ENCODE peak calls at places on chromosome 14, in nine cellular contexts. L, K, G, Z, X, J, T, A and U are unnamed samples. For H3K36me3 and H3K4me1, the result is how much of the 10 kb centered on the place peaks cover.

GRCh38 chr14:52876311-52876710 is 74.5 kb downstream of the FERMT2 start:
- DNase-seq in L (no peak), K (no peak), G (no peak), Z (no peak), X (no peak), J (no peak), T (no peak), A (no peak), U (no peak)

GRCh38 chr14:78327426-78328210 is 157.4 kb downstream of the NRXN3 start:
- DNase-seq in L (no peak), K (no peak), G (no peak), Z (peak), X (no peak), J (no peak), T (no peak), A (no peak), U (no peak)

GRCh38 chr14:91545946-91546716 is 36.0 kb upstream of the PPP4R3A start:
- DNase-seq in L (no peak), K (peak), G (no peak), Z (no peak), X (no peak), J (no peak), T (no peak), A (no peak), U (no peak)

GRCh38 chr14:39431416-39432178 is 636 bp downstream of the FBXO33 start:
- DNase-seq in L (peak), K (peak), G (peak), Z (no peak), X (peak), J (peak), T (peak), A (peak), U (peak)

GRCh38 chr14:70601162-70601561 is 707 bp upstream of the MED6 start:
- DNase-seq in L (no peak), K (no peak), G (no peak), Z (no peak), X (no peak), J (no peak), T (no peak), A (no peak), U (no peak)

GRCh38 chr14:77307099-77307496 is 13.6 kb downstream of the POMT2 start:
- DNase-seq in L (no peak), K (no peak), G (no peak), Z (no peak), X (no peak), J (no peak), T (no peak), A (no peak), U (no peak)

GRCh38 chr14:80150301-80150700 is 61.0 kb downstream of the DIO2 start:
- DNase-seq in L (no peak), K (no peak), G (no peak), Z (no peak), X (no peak), J (no peak), T (no peak), A (no peak), U (no peak)

GRCh38 chr14:91317381-91318313 is 73.1 kb upstream of the GPR68 start:
- DNase-seq in L (peak), K (peak), G (peak), Z (no peak), X (peak), J (peak), T (peak), A (peak), U (no peak)

GRCh38 chr14:76917158-76917596 is 91.0 kb downstream of the LRRC74A start:
- DNase-seq in L (no peak), K (peak), G (peak), Z (peak), X (peak), J (peak), T (peak), A (peak), U (no peak)

GRCh38 chr14:105456736-105457703 is 17.6 kb upstream of the CRIP2 start:
- DNase-seq in L (no peak), K (no peak), G (no peak), Z (no peak), X (no peak), J (no peak), T (no peak), A (no peak), U (no peak)
- H3K36me3 ChIP-seq in L (under half), K (under half), G (under half), Z (under half), X (under half), J (under half), T (under half), A (half or more), U (under half)

GRCh38 chr14:103055693-103056092 is 1.7 kb downstream of the CDC42BPB start:
- DNase-seq in L (no peak), K (no peak), G (no peak), Z (no peak), X (no peak), J (no peak), T (no peak), A (no peak), U (no peak)
- H3K4me1 ChIP-seq in L (under half), K (under half), G (under half), Z (under half), X (half or more), J (under half), T (under half), A (under half), U (half or more)

GRCh38 chr14:45716506-45716905 is 463.5 kb upstream of the MIS18BP1 start:
- DNase-seq in L (no peak), K (no peak), G (no peak), Z (no peak), X (no peak), J (no peak), T (no peak), A (peak), U (no peak)
- TF ChIP-seq CTCF in L (no peak), K (peak), G (peak), Z (peak), X (no peak), J (no peak), T (no peak), A (peak), U (no peak)

DNA sequence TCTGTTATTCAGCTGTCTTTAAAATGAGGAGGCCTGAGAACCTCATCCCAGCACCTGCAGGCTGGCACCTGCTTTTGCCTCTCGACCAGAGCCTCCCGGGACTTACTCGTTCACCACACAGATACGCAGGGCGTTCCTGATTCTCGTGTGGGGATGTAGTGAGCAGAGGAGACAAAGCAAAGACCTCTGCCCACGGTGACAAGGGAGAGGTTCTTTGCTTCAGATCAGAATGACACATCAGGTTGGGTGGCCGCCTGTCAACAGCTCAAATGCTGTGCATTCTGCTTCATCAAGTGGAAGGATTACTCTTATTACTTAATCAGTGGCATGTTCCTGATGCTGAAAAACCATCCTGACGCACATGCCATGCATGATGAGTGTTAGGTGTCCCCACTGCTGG is 24.4 kb downstream of the DEGS2 start:
- DNase-seq in L (no peak), K (no peak), G (no peak), Z (no peak), X (no peak), J (no peak), T (no peak), A (no peak), U (no peak)
- H3K36me3 ChIP-seq in L (under half), K (under half), G (under half), Z (under half), X (under half), J (under half), T (under half), A (half or more), U (under half)

GRCh38 chr14:64723691-64724577 is 19.7 kb downstream of the PLEKHG3 start:
- DNase-seq in L (no peak), K (no peak), G (no peak), Z (no peak), X (no peak), J (no peak), T (no peak), A (no peak), U (peak)
- H3K4me1 ChIP-seq in L (under half), K (under half), G (under half), Z (half or more), X (half or more), J (under half), T (half or more), A (under half), U (under half)

GRCh38 chr14:21236948-21237797 is 32.1 kb downstream of the HNRNPC start:
- DNase-seq in L (no peak), K (no peak), G (no peak), Z (no peak), X (no peak), J (no peak), T (no peak), A (no peak), U (no peak)

GRCh38 chr14:21238823-21239518 is 30.3 kb downstream of the HNRNPC start:
- DNase-seq in L (no peak), K (no peak), G (no peak), Z (no peak), X (no peak), J (no peak), T (no peak), A (no peak), U (no peak)

GRCh38 chr14:21240417-21240816 is 28.8 kb downstream of the HNRNPC start:
- DNase-seq in L (no peak), K (no peak), G (no peak), Z (no peak), X (no peak), J (no peak), T (no peak), A (no peak), U (no peak)

GRCh38 chr14:21244546-21244945 is 24.7 kb downstream of the HNRNPC start:
- DNase-seq in L (no peak), K (no peak), G (no peak), Z (no peak), X (no peak), J (no peak), T (no peak), A (no peak), U (no peak)

DNA sequence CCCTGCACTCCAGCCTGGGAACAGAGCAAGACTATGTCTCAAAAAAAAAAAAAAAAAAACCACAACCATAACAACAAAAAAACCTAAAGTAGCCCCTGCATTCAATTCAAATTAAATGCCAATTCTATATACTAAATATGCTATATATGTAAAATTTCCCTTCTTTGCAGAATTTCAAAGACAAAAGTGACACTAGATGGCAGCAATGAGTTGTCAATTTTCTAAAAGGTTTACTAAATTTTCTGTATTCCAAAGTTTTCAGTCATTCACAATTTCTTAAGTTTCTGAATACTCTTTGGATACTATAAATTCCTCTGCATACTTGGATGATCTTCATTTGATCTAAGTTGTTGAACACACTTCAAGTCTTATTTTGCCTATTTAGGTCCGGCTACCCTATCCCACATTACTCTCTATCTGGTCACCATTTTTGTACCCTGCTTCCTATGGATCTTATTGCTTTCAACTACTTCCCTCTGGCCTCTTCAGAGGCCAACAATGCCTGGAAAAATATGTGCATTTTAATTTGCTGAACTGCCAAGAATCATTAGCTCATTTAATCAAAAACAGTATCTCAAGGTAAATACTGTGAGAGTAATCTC is 27.9 kb downstream of the HNRNPC start:
- DNase-seq in L (no peak), K (no peak), G (no peak), Z (no peak), X (no peak), J (no peak), T (no peak), A (peak), U (no peak)
- TF ChIP-seq CTCF in L (no peak), K (peak), G (peak), Z (no peak), X (no peak), J (peak), T (peak), A (peak), U (peak)

GRCh38 chr14:49420201-49420600 is 166.0 kb downstream of the RPS29 start:
- DNase-seq in L (no peak), K (no peak), G (no peak), Z (no peak), X (no peak), J (no peak), T (no peak), A (no peak), U (no peak)

GRCh38 chr14:49424436-49425331 is 161.5 kb downstream of the RPS29 start:
- DNase-seq in L (no peak), K (no peak), G (no peak), Z (no peak), X (no peak), J (no peak), T (no peak), A (no peak), U (no peak)

GRCh38 chr14:49417790-49418189 is 168.4 kb downstream of the RPS29 start:
- DNase-seq in L (no peak), K (no peak), G (no peak), Z (no peak), X (no peak), J (no peak), T (no peak), A (no peak), U (no peak)

GRCh38 chr14:49418789-49419188 is 167.4 kb downstream of the RPS29 start:
- DNase-seq in L (no peak), K (no peak), G (no peak), Z (no peak), X (no peak), J (no peak), T (no peak), A (no peak), U (no peak)
- H3K36me3 ChIP-seq in L (under half), K (under half), G (under half), Z (under half), X (under half), J (under half), T (under half), A (under half), U (under half)

GRCh38 chr14:60653388-60653690 is 4.1 kb upstream of the SIX1 start:
- DNase-seq in L (no peak), K (peak), G (no peak), Z (no peak), X (no peak), J (no peak), T (no peak), A (no peak), U (no peak)

GRCh38 chr14:60651936-60652673 is 2.8 kb upstream of the SIX1 start:
- DNase-seq in L (no peak), K (peak), G (no peak), Z (no peak), X (no peak), J (no peak), T (no peak), A (no peak), U (no peak)

GRCh38 chr14:60651051-60651935 is 2.0 kb upstream of the SIX1 start:
- DNase-seq in L (no peak), K (no peak), G (no peak), Z (no peak), X (no peak), J (no peak), T (no peak), A (no peak), U (no peak)

GRCh38 chr14:60653709-60654161 is 4.5 kb upstream of the SIX1 start:
- DNase-seq in L (no peak), K (no peak), G (no peak), Z (no peak), X (no peak), J (no peak), T (no peak), A (no peak), U (no peak)

GRCh38 chr14:60652674-60653387 is 3.6 kb upstream of the SIX1 start:
- DNase-seq in L (no peak), K (peak), G (no peak), Z (no peak), X (no peak), J (no peak), T (no peak), A (no peak), U (no peak)
- H3K4me1 ChIP-seq in L (under half), K (under half), G (under half), Z (under half), X (under half), J (under half), T (under half), A (under half), U (under half)